ENCODE peak calls at places on chromosomes 16 and 17, in five cellular contexts. R is cardiac fibroblast, L is A549, X is MCF 10A, H is esophagus muscularis mucosa. S is an unnamed sample.

GRCh38 chr16:4693956-4694663 is 748 bp downstream of the NUDT16L1 start:
- DNase-seq in H (no peak), L (peak), R (peak), X (peak), S (peak)

GRCh38 chr17:79991924-79992656 is 43.6 kb downstream of the TBC1D16 start:
- DNase-seq in L (peak), X (no peak), R (no peak), H (no peak), S (no peak)

GRCh38 chr17:6713130-6713917 is at the start of gene SLC13A5:
- DNase-seq in X (no peak), H (no peak), L (peak), R (peak), S (peak)

GRCh38 chr17:74274060-74274702 is at the start of gene DNAI2:
- DNase-seq in H (no peak), X (no peak), R (no peak), L (no peak), S (peak)

GRCh38 chr17:4968166-4968915 is 724 bp upstream of the SPAG7 start:
- DNase-seq in H (no peak), L (peak), R (no peak), X (peak), S (no peak)

GRCh38 chr17:74531231-74531761 is at the start of gene CD300LB:
- DNase-seq in X (no peak), L (no peak), R (no peak), H (no peak), S (peak)

GRCh38 chr16:88599825-88600538 is 29.8 kb downstream of the ZC3H18 start:
- DNase-seq in R (no peak), L (no peak), X (peak), H (no peak), S (no peak)

GRCh38 chr17:17837380-17837821 is 615 bp upstream of the SREBF1 start:
- DNase-seq in R (peak), H (no peak), X (peak), L (peak), S (no peak)

GRCh38 chr17:38325221-38325851 is 18.4 kb downstream of the GPR179 start:
- DNase-seq in R (no peak), L (no peak), H (no peak), X (no peak), S (no peak)

GRCh38 chr16:11781773-11782172 is 15.3 kb downstream of the ZC3H7A start:
- DNase-seq in L (no peak), X (peak), R (peak), H (no peak), S (no peak)

GRCh38 chr17:4721203-4722135 is 9.8 kb upstream of the MED11 start:
- DNase-seq in X (peak), R (peak), L (peak), H (no peak), S (no peak)

GRCh38 chr16:10371592-10371991 is 14.3 kb upstream of the ATF7IP2 start:
- DNase-seq in R (no peak), L (no peak), X (no peak), H (no peak), S (no peak)

GRCh38 chr16:10370096-10370726 is 15.7 kb upstream of the ATF7IP2 start:
- DNase-seq in X (no peak), R (no peak), L (no peak), H (no peak), S (no peak)

GRCh38 chr16:10373556-10373955 is 12.3 kb upstream of the ATF7IP2 start:
- DNase-seq in X (no peak), R (no peak), H (no peak), L (no peak), S (no peak)

GRCh38 chr16:10367616-10368188 is 18.2 kb upstream of the ATF7IP2 start:
- DNase-seq in R (no peak), L (no peak), H (no peak), X (no peak), S (no peak)

DNA sequence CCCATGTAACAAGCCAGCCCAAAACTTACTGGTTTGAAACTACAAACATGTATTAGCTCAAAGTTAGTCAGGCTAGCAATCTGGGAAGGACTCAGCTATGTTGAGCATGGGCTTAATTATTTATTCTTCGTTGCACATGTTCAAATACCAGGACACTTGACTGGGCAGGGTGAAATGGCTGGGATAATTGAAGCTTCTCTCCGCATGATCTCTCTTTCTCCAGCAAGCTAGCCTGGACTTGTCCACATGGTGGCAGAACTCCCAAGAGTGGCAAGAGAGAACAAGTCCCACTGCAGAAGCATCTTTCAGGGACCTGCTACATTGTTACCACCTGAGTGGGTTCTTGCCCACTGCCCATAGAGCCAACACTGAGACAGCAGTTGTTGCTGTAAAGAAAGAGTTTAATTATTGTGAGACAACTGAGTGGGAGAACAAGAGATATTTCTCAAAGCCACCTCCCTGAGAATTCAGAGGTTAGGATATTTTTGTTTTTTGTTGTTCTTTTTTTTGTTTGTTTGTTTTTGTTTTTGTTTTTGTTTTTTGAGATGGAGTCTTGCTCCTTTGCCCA is 16.8 kb upstream of the ATF7IP2 start:
- DNase-seq in H (no peak), R (no peak), X (peak), L (no peak), S (no peak)
- TF ChIP-seq CTCF in H (no peak), R (no peak), X (no peak), L (no peak), S (no peak)

GRCh38 chr17:36131436-36131835 is 27.8 kb downstream of the CCL4 start:
- DNase-seq in X (peak), H (no peak), L (no peak), R (no peak), S (no peak)
- TF ChIP-seq CTCF in X (no peak), H (no peak), L (no peak), R (no peak), S (no peak)

GRCh38 chr16:8663192-8664089 is 11.0 kb upstream of the ABAT start:
- DNase-seq in L (no peak), X (no peak), H (no peak), R (no peak), S (no peak)
- TF ChIP-seq CTCF in L (no peak), X (no peak), H (no peak), R (no peak), S (no peak)

DNA sequence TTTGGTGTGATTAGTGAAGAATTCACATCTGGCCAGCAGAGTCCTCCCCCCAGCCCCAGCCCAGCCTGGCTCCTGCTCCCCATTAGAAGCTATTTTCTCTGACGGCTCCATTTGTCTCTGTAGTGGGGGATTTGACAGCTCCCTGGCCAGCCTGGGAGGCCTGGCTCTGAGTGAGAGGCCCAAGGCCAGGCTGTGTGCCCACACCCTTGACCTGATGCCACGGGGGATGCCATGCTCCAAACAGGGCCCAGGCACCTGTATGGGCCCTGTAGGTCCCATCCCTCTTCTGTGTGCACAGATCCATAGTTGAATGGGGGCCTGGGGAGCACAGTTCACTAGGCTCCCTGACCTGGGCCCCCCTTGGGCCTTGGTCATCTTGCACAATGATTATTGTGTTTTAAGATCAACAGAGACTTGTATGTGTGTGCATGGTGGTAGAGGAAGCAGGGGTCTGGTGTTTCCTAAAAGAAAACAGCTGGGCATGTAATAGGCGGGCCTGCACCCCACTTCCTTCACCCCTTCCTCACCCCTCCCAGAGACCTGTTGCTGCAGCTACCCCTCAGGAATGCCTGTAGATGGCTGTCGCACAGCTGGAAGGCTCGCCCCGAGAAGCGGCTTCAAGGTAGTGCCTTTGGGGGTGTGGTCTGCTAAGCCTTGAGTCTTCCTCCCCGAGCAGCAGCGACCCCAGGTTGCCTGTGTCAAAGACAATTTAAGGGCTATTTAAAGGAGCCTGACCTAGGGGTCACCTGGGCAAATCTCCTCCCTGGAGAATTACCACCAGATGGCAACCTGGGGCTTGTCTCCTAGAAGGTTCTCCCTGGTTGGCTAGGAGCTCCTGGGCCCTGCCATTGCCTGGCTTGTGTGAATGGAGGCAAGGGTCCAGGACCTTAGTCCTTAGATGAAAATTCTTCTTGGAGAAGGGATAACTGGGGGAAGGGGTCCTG is 51.0 kb upstream of the TAC4 start:
- DNase-seq in L (peak), R (peak), H (no peak), X (peak), S (no peak)
- TF ChIP-seq CTCF in L (peak), R (no peak), H (no peak), X (peak), S (no peak)

GRCh38 chr16:3087836-3088235 is 11.3 kb downstream of the ZSCAN10 start:
- DNase-seq in H (no peak), L (no peak), X (no peak), R (no peak), S (no peak)

GRCh38 chr16:3085868-3086595 is 13.1 kb downstream of the ZSCAN10 start:
- DNase-seq in R (no peak), H (no peak), X (no peak), L (no peak), S (no peak)

GRCh38 chr16:3088450-3088849 is 10.6 kb downstream of the ZSCAN10 start:
- DNase-seq in L (no peak), H (no peak), R (no peak), X (no peak), S (no peak)

GRCh38 chr16:3086596-3087242 is 12.4 kb downstream of the ZSCAN10 start:
- DNase-seq in R (no peak), L (no peak), H (no peak), X (no peak), S (peak)

DNA sequence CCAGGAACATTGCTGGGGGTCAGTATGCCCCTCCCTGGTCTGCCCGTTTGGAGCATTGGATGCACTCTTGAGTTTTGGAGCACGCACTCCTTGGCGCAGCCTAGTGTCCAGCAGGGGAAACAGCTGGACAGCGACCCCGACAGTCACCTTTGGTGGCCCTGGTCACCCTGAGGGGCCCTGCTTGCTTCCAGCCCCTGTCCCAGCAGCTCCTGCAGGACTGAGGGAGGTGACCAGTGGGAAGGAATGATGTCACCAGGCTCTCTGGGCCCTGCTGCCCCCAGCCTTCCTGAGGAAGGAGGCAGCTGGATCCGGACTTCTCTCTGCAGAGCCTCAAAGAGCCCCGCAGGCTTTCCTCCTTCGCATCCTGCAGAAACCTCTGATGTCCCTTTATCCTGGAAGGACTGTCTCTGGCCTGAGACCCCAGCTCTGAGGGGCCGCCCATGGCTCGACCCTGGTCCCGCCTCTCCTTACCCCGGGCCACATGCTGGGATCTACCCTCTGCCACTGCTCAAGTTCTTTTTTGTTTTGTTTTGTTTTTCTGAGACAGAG is 11.8 kb downstream of the ZSCAN10 start:
- DNase-seq in H (no peak), L (no peak), R (no peak), X (no peak), S (peak)
- TF ChIP-seq CTCF in H (peak), L (peak), R (peak), X (peak), S (peak)

GRCh38 chr17:29617481-29618271 is 5.0 kb downstream of the CORO6 start:
- DNase-seq in H (no peak), L (peak), R (peak), X (no peak), S (peak)

GRCh38 chr17:29617125-29617480 is 5.6 kb downstream of the CORO6 start:
- DNase-seq in X (no peak), R (peak), H (no peak), L (peak), S (peak)

GRCh38 chr17:29620271-29620670 is 2.4 kb downstream of the CORO6 start:
- DNase-seq in X (peak), H (no peak), L (peak), R (peak), S (no peak)

GRCh38 chr17:29619251-29619650 is 3.5 kb downstream of the CORO6 start:
- DNase-seq in L (no peak), X (peak), H (no peak), R (peak), S (no peak)

GRCh38 chr17:29618272-29619065 is 4.2 kb downstream of the CORO6 start:
- DNase-seq in R (no peak), X (no peak), H (no peak), L (no peak), S (no peak)
- TF ChIP-seq CTCF in R (no peak), X (no peak), H (no peak), L (peak), S (no peak)